ENCODE peak calls at places on chromosomes 3 and 15, in nine cellular contexts. G is RKO, W is memory B cell, S is M059J, K is HT-29, N is A172, L is nephron progenitor cell, R is ELF-1, F is NCI-H524 treated with DMSO at 0.1 percent for 48 hours. V is an unnamed sample.

GRCh38 chr3:144369151-144369879 is 397.7 kb downstream of the DIPK2A start:
- DNase-seq in G (no peak), W (no peak), S (no peak), K (no peak), N (no peak), L (no peak), R (no peak), F (no peak), V (peak)

GRCh38 chr15:70415330-70415884 is 317.7 kb upstream of the TLE3 start:
- DNase-seq in G (no peak), W (no peak), S (no peak), K (no peak), N (no peak), L (no peak), R (no peak), F (peak), V (no peak)

GRCh38 chr3:159818399-159818798 is 170.2 kb upstream of the IL12A start:
- DNase-seq in G (no peak), W (no peak), S (no peak), K (no peak), N (no peak), L (no peak), R (peak), F (no peak), V (no peak)

GRCh38 chr3:88362428-88362827 is 212.7 kb downstream of the C3orf38 start:
- DNase-seq in G (no peak), W (no peak), S (no peak), K (peak), N (no peak), L (peak), R (no peak), F (no peak), V (no peak)

GRCh38 chr15:79381593-79381992 is 50.5 kb upstream of the MINAR1 start:
- DNase-seq in G (no peak), W (no peak), S (no peak), K (no peak), N (no peak), L (no peak), R (no peak), F (no peak), V (no peak)

GRCh38 chr3:27758083-27758482 is 36.0 kb upstream of the EOMES start:
- DNase-seq in G (peak), W (no peak), S (peak), K (no peak), N (peak), L (no peak), R (no peak), F (no peak), V (no peak)

GRCh38 chr3:58214484-58215316 is 3.9 kb upstream of the DNASE1L3 start:
- DNase-seq in G (peak), W (peak), S (peak), K (no peak), N (peak), L (no peak), R (peak), F (no peak), V (no peak)

GRCh38 chr3:168964736-168965135 is 698.8 kb downstream of the MECOM start:
- DNase-seq in G (no peak), W (no peak), S (no peak), K (no peak), N (no peak), L (no peak), R (no peak), F (no peak), V (no peak)

GRCh38 chr3:31356941-31357340 is 175.8 kb upstream of the STT3B start:
- DNase-seq in G (no peak), W (no peak), S (peak), K (no peak), N (peak), L (no peak), R (peak), F (no peak), V (no peak)

GRCh38 chr3:18307529-18307928 is 117.6 kb downstream of the SATB1 start:
- DNase-seq in G (no peak), W (no peak), S (no peak), K (no peak), N (no peak), L (no peak), R (no peak), F (no peak), V (no peak)

GRCh38 chr3:106518516-106518915 is 649.7 kb upstream of the CBLB start:
- DNase-seq in G (no peak), W (no peak), S (peak), K (peak), N (peak), L (no peak), R (no peak), F (no peak), V (no peak)

GRCh38 chr15:33032053-33032452 is 162.5 kb downstream of the FMN1 start:
- DNase-seq in G (no peak), W (no peak), S (peak), K (no peak), N (no peak), L (no peak), R (no peak), F (no peak), V (no peak)

GRCh38 chr3:143755978-143756377 is 92.3 kb downstream of the SLC9A9 start:
- DNase-seq in G (no peak), W (no peak), S (no peak), K (no peak), N (no peak), L (no peak), R (no peak), F (no peak), V (no peak)

GRCh38 chr3:101146946-101147345 is 153.7 kb upstream of the ABI3BP start:
- DNase-seq in G (peak), W (no peak), S (no peak), K (no peak), N (no peak), L (no peak), R (no peak), F (no peak), V (no peak)

GRCh38 chr15:83053151-83053550 is 13.9 kb downstream of the BTBD1 start:
- DNase-seq in G (peak), W (no peak), S (peak), K (peak), N (peak), L (no peak), R (no peak), F (no peak), V (peak)

GRCh38 chr3:62525276-62525675 is 151.9 kb upstream of the FEZF2 start:
- DNase-seq in G (peak), W (no peak), S (no peak), K (no peak), N (no peak), L (no peak), R (no peak), F (no peak), V (no peak)

GRCh38 chr3:62554264-62554799 is 181.0 kb upstream of the FEZF2 start:
- DNase-seq in G (peak), W (no peak), S (peak), K (peak), N (no peak), L (no peak), R (no peak), F (no peak), V (peak)

GRCh38 chr3:19346734-19347133 is 198.4 kb downstream of the KCNH8 start:
- DNase-seq in G (no peak), W (no peak), S (no peak), K (no peak), N (no peak), L (no peak), R (no peak), F (no peak), V (no peak)

GRCh38 chr15:87610366-87610765 is 646.2 kb downstream of the NTRK3 start:
- DNase-seq in G (no peak), W (no peak), S (peak), K (no peak), N (peak), L (no peak), R (no peak), F (no peak), V (no peak)

GRCh38 chr3:41073190-41073589 is 126.1 kb upstream of the CTNNB1 start:
- DNase-seq in G (no peak), W (no peak), S (no peak), K (no peak), N (no peak), L (no peak), R (no peak), F (no peak), V (no peak)

GRCh38 chr3:124557433-124558232 is 172.6 kb upstream of the UMPS start:
- DNase-seq in G (no peak), W (no peak), S (peak), K (no peak), N (peak), L (no peak), R (no peak), F (no peak), V (peak)

GRCh38 chr3:71101014-71101413 is 482.5 kb downstream of the FOXP1 start:
- DNase-seq in G (peak), W (no peak), S (peak), K (no peak), N (peak), L (no peak), R (no peak), F (no peak), V (no peak)

GRCh38 chr3:45988100-45988761 is 7.4 kb downstream of the FYCO1 start:
- DNase-seq in G (no peak), W (no peak), S (no peak), K (no peak), N (no peak), L (no peak), R (no peak), F (no peak), V (no peak)

GRCh38 chr3:142940000-142940399 is 23.5 kb downstream of the PAQR9 start:
- DNase-seq in G (no peak), W (no peak), S (no peak), K (no peak), N (no peak), L (no peak), R (no peak), F (no peak), V (no peak)

GRCh38 chr3:63705092-63705645 is 52.7 kb downstream of the SNTN start:
- DNase-seq in G (no peak), W (no peak), S (no peak), K (no peak), N (no peak), L (no peak), R (no peak), F (no peak), V (no peak)

GRCh38 chr15:42184313-42184712 is 23.8 kb downstream of the VPS39 start:
- DNase-seq in G (no peak), W (no peak), S (no peak), K (no peak), N (no peak), L (no peak), R (no peak), F (no peak), V (no peak)

GRCh38 chr3:130850044-130850797 is 43.7 kb upstream of the ATP2C1 start:
- DNase-seq in G (no peak), W (no peak), S (peak), K (no peak), N (peak), L (no peak), R (no peak), F (peak), V (peak)

GRCh38 chr3:27641271-27641670 is 80.9 kb downstream of the EOMES start:
- DNase-seq in G (no peak), W (no peak), S (no peak), K (no peak), N (no peak), L (no peak), R (no peak), F (no peak), V (no peak)

GRCh38 chr3:41327718-41328117 is 128.4 kb downstream of the CTNNB1 start:
- DNase-seq in G (no peak), W (no peak), S (no peak), K (peak), N (no peak), L (no peak), R (peak), F (no peak), V (no peak)

GRCh38 chr3:22263042-22263441 is 512.0 kb upstream of the ZNF385D start:
- DNase-seq in G (peak), W (no peak), S (peak), K (no peak), N (peak), L (no peak), R (no peak), F (no peak), V (no peak)

GRCh38 chr3:31960793-31961431 is 20.1 kb downstream of the OSBPL10 start:
- DNase-seq in G (peak), W (no peak), S (peak), K (peak), N (peak), L (no peak), R (peak), F (no peak), V (no peak)

GRCh38 chr3:109647985-109648384 is 310.6 kb upstream of the DPPA4 start:
- DNase-seq in G (no peak), W (no peak), S (no peak), K (no peak), N (no peak), L (no peak), R (no peak), F (no peak), V (no peak)

GRCh38 chr15:95864467-95864886 is 466.0 kb upstream of the NR2F2 start:
- DNase-seq in G (no peak), W (no peak), S (no peak), K (no peak), N (no peak), L (no peak), R (no peak), F (no peak), V (no peak)